ENCODE peak calls at places on chromosomes 1 and 21, in four cellular contexts. L is M059J, M is glutamatergic neuron, J is GM13976. R is an unnamed sample.
A peak's percentile ranks its signal among the peaks of the same experiment; 100 is the strongest.

GRCh38 chr1:66546045-66546810 is 12.3 kb downstream of the SGIP1 start:
- DNase-seq in M (no peak), L (peak; percentile 45), J (no peak), R (no peak)

GRCh38 chr1:168454211-168454815 is 89.5 kb downstream of the XCL2 start:
- DNase-seq in M (no peak), L (peak; percentile 79), J (no peak), R (no peak)

GRCh38 chr1:55225228-55225627 is 10.1 kb upstream of the USP24 start:
- DNase-seq in J (no peak), L (no peak), M (no peak), R (no peak)

GRCh38 chr1:153985341-153985912 is 712 bp downstream of the RAB13 start:
- DNase-seq in L (peak; percentile 74), M (no peak), J (no peak), R (no peak)

GRCh38 chr1:32798191-32798590 is 19.0 kb downstream of the YARS1 start:
- DNase-seq in M (no peak), J (no peak), L (peak; percentile 99), R (no peak)

GRCh38 chr1:223358826-223359225 is 5.2 kb downstream of the SUSD4 start:
- DNase-seq in L (peak; percentile 43), J (no peak), M (no peak), R (no peak)

GRCh38 chr21:32335601-32336575 is 37.2 kb downstream of the MRAP start:
- DNase-seq in J (no peak), L (no peak), M (no peak), R (no peak)

GRCh38 chr1:19074361-19074901 is 118.0 kb upstream of the IFFO2 start:
- DNase-seq in M (no peak), J (no peak), L (no peak), R (no peak)

GRCh38 chr21:19122371-19122770 is 718.8 kb upstream of the TMPRSS15 start:
- DNase-seq in J (no peak), M (no peak), L (no peak), R (peak; percentile 12)

GRCh38 chr1:117061986-117062415 is 1.9 kb downstream of the TTF2 start:
- DNase-seq in M (no peak), L (peak; percentile 86), J (peak; percentile 73), R (no peak)

GRCh38 chr1:164602480-164603093 is 43.6 kb downstream of the PBX1 start:
- DNase-seq in M (no peak), J (no peak), L (peak; percentile 91), R (no peak)

GRCh38 chr1:201172999-201173610 is 17.5 kb upstream of the IGFN1 start:
- DNase-seq in J (no peak), L (peak; percentile 24), M (no peak), R (no peak)

GRCh38 chr1:30988045-30988444 is 77.5 kb downstream of the PUM1 start:
- DNase-seq in L (peak; percentile 18), M (no peak), J (no peak), R (no peak)

GRCh38 chr1:215119719-215120118 is 37.2 kb downstream of the KCNK2 start:
- DNase-seq in L (no peak), M (no peak), J (no peak), R (no peak)

GRCh38 chr1:165162671-165163241 is 193.8 kb downstream of the LMX1A start:
- DNase-seq in J (no peak), M (no peak), L (peak; percentile 46), R (peak; percentile 21)

R was measured in BE2C.